ENCODE peak calls at places on chromosomes 11 and 22, in four cellular contexts. L is left ventricle myocardium superior, O is mammary epithelial cell, N is anterior cingulate cortex. D is an unnamed sample.

GRCh38 chr11:66112041-66112491 is 42.0 kb downstream of the PACS1 start:
- DNase-seq in L (no peak), O (no peak), N (no peak), D (no peak)

GRCh38 chr11:1928038-1928890 is 8.8 kb downstream of the TNNT3 start:
- DNase-seq in L (peak; percentile 24), O (no peak), N (no peak), D (no peak)

GRCh38 chr11:134443246-134443645 is 31.2 kb upstream of the B3GAT1 start:
- DNase-seq in O (no peak), L (no peak), N (no peak), D (no peak)

GRCh38 chr11:29173660-29174062 is 843.2 kb downstream of the KCNA4 start:
- DNase-seq in N (no peak), O (peak; percentile 73), L (no peak), D (no peak)

GRCh38 chr11:56841210-56841810 is 92.8 kb upstream of the OR9G4 start:
- DNase-seq in O (peak; percentile 57), N (peak; percentile 14), L (no peak), D (peak; percentile 56)

GRCh38 chr11:114448749-114449484 is 9.7 kb downstream of the REXO2 start:
- DNase-seq in L (no peak), O (no peak), N (no peak), D (no peak)

GRCh38 chr22:45554040-45554406 is 51.3 kb downstream of the FBLN1 start:
- DNase-seq in O (no peak), L (no peak), N (no peak), D (no peak)

GRCh38 chr11:133950874-133951483 is 5.8 kb downstream of the IGSF9B start:
- DNase-seq in L (peak; percentile 80), O (no peak), N (no peak), D (no peak)

GRCh38 chr11:83007909-83008580 is 63.7 kb downstream of the RAB30 start:
- DNase-seq in O (no peak), N (peak; percentile 55), L (peak; percentile 66), D (no peak)